ENCODE peak calls at places on chromosomes 2 and 18, in eight cellular contexts. One of them, this sample, is unnamed. For H3K4me1, the result is how much of the 10 kb centered on the place peaks cover.

GRCh38 chr2:209974566-209974965 is 27.9 kb upstream of the RPE start:
- DNase-seq in GM23248: peak
- DNase-seq in transverse colon: no peak
- DNase-seq in astrocyte: peak
- DNase-seq in lung: no peak
- DNase-seq in CD4-positive, alpha-beta memory T cell: no peak
- DNase-seq in MM.1S: no peak
- DNase-seq in aorta: no peak
- DNase-seq in this sample: no peak

GRCh38 chr18:75408554-75409506 is 18.7 kb downstream of the SMIM21 start:
- DNase-seq in aorta: no peak
- DNase-seq in astrocyte: peak
- DNase-seq in transverse colon: no peak
- DNase-seq in CD4-positive, alpha-beta memory T cell: no peak
- DNase-seq in lung: no peak
- DNase-seq in MM.1S: no peak
- DNase-seq in GM23248: peak
- DNase-seq in this sample: peak

GRCh38 chr18:29693334-29693733 is 1349.2 kb downstream of the DSC3 start:
- DNase-seq in CD4-positive, alpha-beta memory T cell: no peak
- DNase-seq in GM23248: no peak
- DNase-seq in MM.1S: no peak
- DNase-seq in aorta: no peak
- DNase-seq in transverse colon: no peak
- DNase-seq in astrocyte: no peak
- DNase-seq in lung: no peak
- DNase-seq in this sample: no peak

GRCh38 chr18:5284808-5285207 is 10.7 kb downstream of the ZBTB14 start:
- DNase-seq in CD4-positive, alpha-beta memory T cell: no peak
- DNase-seq in astrocyte: no peak
- DNase-seq in MM.1S: no peak
- DNase-seq in GM23248: peak
- DNase-seq in aorta: no peak
- DNase-seq in lung: no peak
- DNase-seq in transverse colon: no peak
- DNase-seq in this sample: no peak

GRCh38 chr2:179226203-179226960 is 38.2 kb downstream of the SESTD1 start:
- DNase-seq in transverse colon: no peak
- DNase-seq in astrocyte: no peak
- DNase-seq in lung: no peak
- DNase-seq in GM23248: no peak
- DNase-seq in MM.1S: no peak
- DNase-seq in aorta: no peak
- DNase-seq in CD4-positive, alpha-beta memory T cell: no peak
- DNase-seq in this sample: no peak

GRCh38 chr18:55998071-55998522 is 410.1 kb upstream of the TCF4 start:
- DNase-seq in CD4-positive, alpha-beta memory T cell: no peak
- DNase-seq in GM23248: peak
- DNase-seq in MM.1S: peak
- DNase-seq in transverse colon: no peak
- DNase-seq in lung: no peak
- DNase-seq in astrocyte: peak
- DNase-seq in aorta: no peak
- DNase-seq in this sample: no peak

GRCh38 chr2:20562540-20563225 is 88.2 kb downstream of the HS1BP3 start:
- DNase-seq in aorta: no peak
- DNase-seq in GM23248: no peak
- DNase-seq in lung: no peak
- DNase-seq in MM.1S: no peak
- DNase-seq in transverse colon: no peak
- DNase-seq in CD4-positive, alpha-beta memory T cell: no peak
- DNase-seq in astrocyte: no peak
- DNase-seq in this sample: no peak

GRCh38 chr2:181895788-181896187 is 4.3 kb downstream of the ITPRID2 start:
- DNase-seq in transverse colon: no peak
- DNase-seq in astrocyte: no peak
- DNase-seq in CD4-positive, alpha-beta memory T cell: no peak
- DNase-seq in lung: no peak
- DNase-seq in aorta: no peak
- DNase-seq in MM.1S: no peak
- DNase-seq in GM23248: no peak
- DNase-seq in this sample: no peak

GRCh38 chr2:196589429-196589828 is 50.1 kb upstream of the CCDC150 start:
- DNase-seq in MM.1S: no peak
- DNase-seq in astrocyte: no peak
- DNase-seq in aorta: no peak
- DNase-seq in transverse colon: no peak
- DNase-seq in CD4-positive, alpha-beta memory T cell: no peak
- DNase-seq in lung: no peak
- DNase-seq in GM23248: no peak
- DNase-seq in this sample: no peak

GRCh38 chr2:84970266-84970955 is 550 bp upstream of the KCMF1 start:
- DNase-seq in MM.1S: peak
- DNase-seq in lung: peak
- DNase-seq in astrocyte: peak
- DNase-seq in transverse colon: peak
- DNase-seq in CD4-positive, alpha-beta memory T cell: no peak
- DNase-seq in GM23248: peak
- DNase-seq in aorta: peak
- DNase-seq in this sample: peak

GRCh38 chr18:10230072-10230471 is 224.4 kb upstream of the APCDD1 start:
- DNase-seq in CD4-positive, alpha-beta memory T cell: no peak
- DNase-seq in MM.1S: no peak
- DNase-seq in astrocyte: peak
- DNase-seq in transverse colon: no peak
- DNase-seq in lung: no peak
- DNase-seq in GM23248: peak
- DNase-seq in aorta: no peak
- DNase-seq in this sample: peak

GRCh38 chr2:20424300-20425290 is 22.3 kb upstream of the RHOB start:
- DNase-seq in GM23248: peak
- DNase-seq in lung: no peak
- DNase-seq in MM.1S: peak
- DNase-seq in transverse colon: peak
- DNase-seq in CD4-positive, alpha-beta memory T cell: peak
- DNase-seq in astrocyte: peak
- DNase-seq in aorta: peak
- DNase-seq in this sample: no peak

GRCh38 chr2:168317282-168317681 is 69.9 kb upstream of the STK39 start:
- DNase-seq in astrocyte: no peak
- DNase-seq in aorta: no peak
- DNase-seq in CD4-positive, alpha-beta memory T cell: no peak
- DNase-seq in GM23248: no peak
- DNase-seq in MM.1S: no peak
- DNase-seq in lung: no peak
- DNase-seq in transverse colon: no peak
- DNase-seq in this sample: no peak

GRCh38 chr2:55048514-55048924 is 1.7 kb downstream of the RTN4 start:
- DNase-seq in aorta: no peak
- DNase-seq in transverse colon: peak
- DNase-seq in astrocyte: no peak
- DNase-seq in GM23248: peak
- DNase-seq in MM.1S: peak
- DNase-seq in lung: peak
- DNase-seq in CD4-positive, alpha-beta memory T cell: no peak
- DNase-seq in this sample: no peak

GRCh38 chr2:45233301-45233700 is 224.0 kb upstream of the SIX2 start:
- DNase-seq in MM.1S: no peak
- DNase-seq in aorta: no peak
- DNase-seq in astrocyte: no peak
- DNase-seq in lung: no peak
- DNase-seq in CD4-positive, alpha-beta memory T cell: no peak
- DNase-seq in transverse colon: no peak
- DNase-seq in GM23248: peak
- DNase-seq in this sample: no peak

GRCh38 chr2:120391905-120392665 is 46.1 kb downstream of the INHBB start:
- DNase-seq in aorta: no peak
- DNase-seq in CD4-positive, alpha-beta memory T cell: no peak
- DNase-seq in GM23248: no peak
- DNase-seq in astrocyte: no peak
- DNase-seq in MM.1S: no peak
- DNase-seq in transverse colon: peak
- DNase-seq in lung: no peak
- DNase-seq in this sample: no peak

GRCh38 chr2:160221391-160222276 is 21.6 kb upstream of the ITGB6 start:
- DNase-seq in aorta: no peak
- DNase-seq in astrocyte: peak
- DNase-seq in GM23248: peak
- DNase-seq in CD4-positive, alpha-beta memory T cell: no peak
- DNase-seq in lung: peak
- DNase-seq in transverse colon: peak
- DNase-seq in MM.1S: no peak
- DNase-seq in this sample: no peak

GRCh38 chr2:188122983-188123382 is 168.7 kb upstream of the GULP1 start:
- DNase-seq in GM23248: no peak
- DNase-seq in transverse colon: no peak
- DNase-seq in MM.1S: no peak
- DNase-seq in CD4-positive, alpha-beta memory T cell: no peak
- DNase-seq in astrocyte: peak
- DNase-seq in lung: no peak
- DNase-seq in aorta: no peak
- DNase-seq in this sample: no peak

GRCh38 chr2:134819334-134819733 is 19.1 kb upstream of the ACMSD start:
- DNase-seq in aorta: no peak
- DNase-seq in transverse colon: no peak
- DNase-seq in lung: no peak
- DNase-seq in CD4-positive, alpha-beta memory T cell: no peak
- DNase-seq in astrocyte: peak
- DNase-seq in MM.1S: no peak
- DNase-seq in GM23248: peak
- DNase-seq in this sample: no peak

GRCh38 chr2:26243643-26244478 is 571 bp downstream of the HADHA start:
- DNase-seq in MM.1S: peak
- DNase-seq in GM23248: peak
- DNase-seq in aorta: no peak
- DNase-seq in transverse colon: peak
- DNase-seq in astrocyte: peak
- DNase-seq in CD4-positive, alpha-beta memory T cell: peak
- DNase-seq in lung: no peak
- DNase-seq in this sample: no peak

GRCh38 chr2:26238301-26238958 is 6.0 kb downstream of the HADHA start:
- DNase-seq in astrocyte: no peak
- DNase-seq in MM.1S: no peak
- DNase-seq in CD4-positive, alpha-beta memory T cell: no peak
- DNase-seq in GM23248: peak
- DNase-seq in lung: no peak
- DNase-seq in aorta: no peak
- DNase-seq in transverse colon: no peak
- DNase-seq in this sample: no peak

GRCh38 chr2:26245231-26245732 is 543 bp downstream of the HADHB start:
- DNase-seq in MM.1S: peak
- DNase-seq in transverse colon: peak
- DNase-seq in CD4-positive, alpha-beta memory T cell: peak
- DNase-seq in aorta: peak
- DNase-seq in lung: peak
- DNase-seq in GM23248: peak
- DNase-seq in astrocyte: peak
- DNase-seq in this sample: no peak

GRCh38 chr2:26244479-26245230 is at the start of the genes HADHA and HADHB:
- DNase-seq in GM23248: peak
- DNase-seq in astrocyte: peak
- DNase-seq in aorta: peak
- DNase-seq in CD4-positive, alpha-beta memory T cell: peak
- DNase-seq in lung: peak
- DNase-seq in transverse colon: peak
- DNase-seq in MM.1S: peak
- DNase-seq in this sample: peak

GRCh38 chr2:26241928-26242436 is 2.5 kb downstream of the HADHA start:
- DNase-seq in aorta: no peak
- DNase-seq in CD4-positive, alpha-beta memory T cell: no peak
- DNase-seq in MM.1S: no peak
- DNase-seq in lung: no peak
- DNase-seq in GM23248: no peak
- DNase-seq in astrocyte: no peak
- DNase-seq in transverse colon: no peak
- DNase-seq in this sample: no peak
- H3K4me1 ChIP-seq in aorta: under half
- H3K4me1 ChIP-seq in CD4-positive, alpha-beta memory T cell: under half
- H3K4me1 ChIP-seq in MM.1S: under half
- H3K4me1 ChIP-seq in lung: under half
- H3K4me1 ChIP-seq in GM23248: under half
- H3K4me1 ChIP-seq in astrocyte: under half
- H3K4me1 ChIP-seq in transverse colon: under half
- H3K4me1 ChIP-seq in this sample: under half

GRCh38 chr2:207121784-207122183 is 44.0 kb downstream of the KLF7 start:
- DNase-seq in MM.1S: no peak
- DNase-seq in CD4-positive, alpha-beta memory T cell: no peak
- DNase-seq in GM23248: peak
- DNase-seq in transverse colon: no peak
- DNase-seq in astrocyte: peak
- DNase-seq in lung: no peak
- DNase-seq in aorta: peak
- DNase-seq in this sample: no peak
- H3K4me1 ChIP-seq in MM.1S: under half
- H3K4me1 ChIP-seq in CD4-positive, alpha-beta memory T cell: under half
- H3K4me1 ChIP-seq in GM23248: half or more
- H3K4me1 ChIP-seq in transverse colon: under half
- H3K4me1 ChIP-seq in astrocyte: under half
- H3K4me1 ChIP-seq in lung: under half
- H3K4me1 ChIP-seq in aorta: under half
- H3K4me1 ChIP-seq in this sample: under half

GRCh38 chr2:219615036-219615435 is 12.4 kb upstream of the SLC4A3 start:
- DNase-seq in aorta: no peak
- DNase-seq in MM.1S: no peak
- DNase-seq in transverse colon: no peak
- DNase-seq in CD4-positive, alpha-beta memory T cell: no peak
- DNase-seq in lung: no peak
- DNase-seq in astrocyte: no peak
- DNase-seq in GM23248: no peak
- DNase-seq in this sample: no peak

GRCh38 chr2:219615894-219616293 is 11.5 kb upstream of the SLC4A3 start:
- DNase-seq in CD4-positive, alpha-beta memory T cell: no peak
- DNase-seq in lung: no peak
- DNase-seq in astrocyte: no peak
- DNase-seq in transverse colon: no peak
- DNase-seq in GM23248: no peak
- DNase-seq in aorta: no peak
- DNase-seq in MM.1S: no peak
- DNase-seq in this sample: no peak

GRCh38 chr2:219613671-219614070 is 13.8 kb upstream of the SLC4A3 start:
- DNase-seq in transverse colon: no peak
- DNase-seq in CD4-positive, alpha-beta memory T cell: no peak
- DNase-seq in GM23248: no peak
- DNase-seq in aorta: no peak
- DNase-seq in astrocyte: no peak
- DNase-seq in MM.1S: no peak
- DNase-seq in lung: no peak
- DNase-seq in this sample: no peak

GRCh38 chr2:219612605-219613286 is 14.7 kb upstream of the SLC4A3 start:
- DNase-seq in CD4-positive, alpha-beta memory T cell: no peak
- DNase-seq in MM.1S: peak
- DNase-seq in transverse colon: peak
- DNase-seq in lung: no peak
- DNase-seq in astrocyte: no peak
- DNase-seq in aorta: no peak
- DNase-seq in GM23248: no peak
- DNase-seq in this sample: no peak

GRCh38 chr2:219614076-219614860 is 13.2 kb upstream of the SLC4A3 start:
- DNase-seq in MM.1S: no peak
- DNase-seq in transverse colon: no peak
- DNase-seq in astrocyte: no peak
- DNase-seq in lung: no peak
- DNase-seq in GM23248: no peak
- DNase-seq in aorta: no peak
- DNase-seq in CD4-positive, alpha-beta memory T cell: no peak
- DNase-seq in this sample: no peak
- H3K4me1 ChIP-seq in MM.1S: under half
- H3K4me1 ChIP-seq in transverse colon: under half
- H3K4me1 ChIP-seq in astrocyte: under half
- H3K4me1 ChIP-seq in lung: under half
- H3K4me1 ChIP-seq in GM23248: under half
- H3K4me1 ChIP-seq in aorta: under half
- H3K4me1 ChIP-seq in CD4-positive, alpha-beta memory T cell: under half
- H3K4me1 ChIP-seq in this sample: under half

GRCh38 chr2:46848446-46848845 is 67.2 kb downstream of the MCFD2 start:
- DNase-seq in lung: no peak
- DNase-seq in transverse colon: no peak
- DNase-seq in CD4-positive, alpha-beta memory T cell: no peak
- DNase-seq in GM23248: peak
- DNase-seq in aorta: peak
- DNase-seq in astrocyte: no peak
- DNase-seq in MM.1S: no peak
- DNase-seq in this sample: no peak
- H3K4me1 ChIP-seq in lung: under half
- H3K4me1 ChIP-seq in transverse colon: half or more
- H3K4me1 ChIP-seq in CD4-positive, alpha-beta memory T cell: under half
- H3K4me1 ChIP-seq in GM23248: half or more
- H3K4me1 ChIP-seq in aorta: under half
- H3K4me1 ChIP-seq in astrocyte: half or more
- H3K4me1 ChIP-seq in MM.1S: under half
- H3K4me1 ChIP-seq in this sample: under half

This sample was measured in DND-41.